ENCODE peak calls at places on chromosomes 4 and X, in ten cellular contexts. One of them, this sample, is unnamed.

GRCh38 chr4:98510757-98511517 is 147.5 kb downstream of the TSPAN5 start:
- DNase-seq in mucosa of descending colon: no peak
- DNase-seq in left ventricle myocardium inferior: no peak
- DNase-seq in B cell: no peak
- DNase-seq in WTC11: no peak
- DNase-seq in colonic mucosa: no peak
- DNase-seq in uterus: no peak
- DNase-seq in tibial nerve: no peak
- DNase-seq in coronary artery: no peak
- DNase-seq in glutamatergic neuron: no peak
- DNase-seq in this sample: peak; percentile 57

GRCh38 chr4:108056418-108056817 is 66.7 kb downstream of the HADH start:
- DNase-seq in WTC11: no peak
- DNase-seq in glutamatergic neuron: no peak
- DNase-seq in mucosa of descending colon: no peak
- DNase-seq in coronary artery: no peak
- DNase-seq in uterus: no peak
- DNase-seq in left ventricle myocardium inferior: no peak
- DNase-seq in B cell: no peak
- DNase-seq in colonic mucosa: no peak
- DNase-seq in tibial nerve: no peak
- DNase-seq in this sample: no peak

GRCh38 chr4:76984127-76984526 is 34.6 kb downstream of the SEPTIN11 start:
- DNase-seq in WTC11: no peak
- DNase-seq in coronary artery: no peak
- DNase-seq in colonic mucosa: no peak
- DNase-seq in mucosa of descending colon: no peak
- DNase-seq in glutamatergic neuron: no peak
- DNase-seq in left ventricle myocardium inferior: no peak
- DNase-seq in uterus: no peak
- DNase-seq in B cell: no peak
- DNase-seq in tibial nerve: no peak
- DNase-seq in this sample: no peak

GRCh38 chr4:73220815-73221214 is 37.8 kb downstream of the ANKRD17 start:
- DNase-seq in uterus: no peak
- DNase-seq in coronary artery: no peak
- DNase-seq in tibial nerve: no peak
- DNase-seq in WTC11: no peak
- DNase-seq in glutamatergic neuron: no peak
- DNase-seq in left ventricle myocardium inferior: no peak
- DNase-seq in B cell: no peak
- DNase-seq in colonic mucosa: no peak
- DNase-seq in mucosa of descending colon: no peak
- DNase-seq in this sample: no peak

GRCh38 chr4:38805530-38806145 is 1.0 kb upstream of the TLR1 start:
- DNase-seq in mucosa of descending colon: no peak
- DNase-seq in WTC11: no peak
- DNase-seq in coronary artery: no peak
- DNase-seq in glutamatergic neuron: no peak
- DNase-seq in uterus: no peak
- DNase-seq in tibial nerve: no peak
- DNase-seq in B cell: peak; percentile 77
- DNase-seq in colonic mucosa: peak; percentile 26
- DNase-seq in left ventricle myocardium inferior: peak; percentile 17
- DNase-seq in this sample: peak; percentile 26

GRCh38 chr4:143391895-143392294 is 55.2 kb downstream of the GAB1 start:
- DNase-seq in mucosa of descending colon: no peak
- DNase-seq in colonic mucosa: no peak
- DNase-seq in WTC11: no peak
- DNase-seq in left ventricle myocardium inferior: no peak
- DNase-seq in coronary artery: no peak
- DNase-seq in tibial nerve: no peak
- DNase-seq in glutamatergic neuron: no peak
- DNase-seq in uterus: no peak
- DNase-seq in B cell: no peak
- DNase-seq in this sample: no peak

GRCh38 chr4:3821580-3822229 is 55.5 kb downstream of the ADRA2C start:
- DNase-seq in mucosa of descending colon: no peak
- DNase-seq in glutamatergic neuron: no peak
- DNase-seq in B cell: no peak
- DNase-seq in colonic mucosa: no peak
- DNase-seq in tibial nerve: no peak
- DNase-seq in left ventricle myocardium inferior: no peak
- DNase-seq in WTC11: no peak
- DNase-seq in coronary artery: no peak
- DNase-seq in uterus: no peak
- DNase-seq in this sample: no peak

GRCh38 chrX:103253608-103254007 is 1.3 kb downstream of the TCEAL8 start:
- DNase-seq in colonic mucosa: no peak
- DNase-seq in WTC11: no peak
- DNase-seq in uterus: no peak
- DNase-seq in B cell: no peak
- DNase-seq in glutamatergic neuron: no peak
- DNase-seq in left ventricle myocardium inferior: no peak
- DNase-seq in tibial nerve: no peak
- DNase-seq in mucosa of descending colon: peak; percentile 27
- DNase-seq in coronary artery: no peak
- DNase-seq in this sample: no peak

GRCh38 chr4:182261651-182262223 is 18.5 kb downstream of the TENM3 start:
- DNase-seq in glutamatergic neuron: no peak
- DNase-seq in coronary artery: no peak
- DNase-seq in mucosa of descending colon: no peak
- DNase-seq in tibial nerve: no peak
- DNase-seq in WTC11: no peak
- DNase-seq in colonic mucosa: no peak
- DNase-seq in B cell: no peak
- DNase-seq in uterus: no peak
- DNase-seq in left ventricle myocardium inferior: no peak
- DNase-seq in this sample: no peak

GRCh38 chrX:75155454-75155829 is 641 bp downstream of the ABCB7 start:
- DNase-seq in B cell: no peak
- DNase-seq in colonic mucosa: no peak
- DNase-seq in tibial nerve: no peak
- DNase-seq in uterus: no peak
- DNase-seq in glutamatergic neuron: no peak
- DNase-seq in mucosa of descending colon: no peak
- DNase-seq in coronary artery: no peak
- DNase-seq in WTC11: no peak
- DNase-seq in left ventricle myocardium inferior: no peak
- DNase-seq in this sample: peak; percentile 4

GRCh38 chrX:141221611-141222010 is 20.7 kb downstream of the SPANXC start:
- DNase-seq in tibial nerve: no peak
- DNase-seq in B cell: no peak
- DNase-seq in mucosa of descending colon: no peak
- DNase-seq in colonic mucosa: no peak
- DNase-seq in uterus: no peak
- DNase-seq in glutamatergic neuron: no peak
- DNase-seq in WTC11: no peak
- DNase-seq in coronary artery: no peak
- DNase-seq in left ventricle myocardium inferior: no peak
- DNase-seq in this sample: no peak

GRCh38 chr4:1793496-1793840 is 375 bp downstream of the FGFR3 start:
- DNase-seq in tibial nerve: no peak
- DNase-seq in coronary artery: no peak
- DNase-seq in B cell: no peak
- DNase-seq in colonic mucosa: peak; percentile 77
- DNase-seq in WTC11: peak; percentile 56
- DNase-seq in left ventricle myocardium inferior: peak; percentile 52
- DNase-seq in mucosa of descending colon: no peak
- DNase-seq in uterus: peak; percentile 23
- DNase-seq in glutamatergic neuron: no peak
- DNase-seq in this sample: peak; percentile 39

GRCh38 chrX:41332005-41332404 is 2.0 kb upstream of the DDX3X start:
- DNase-seq in WTC11: no peak
- DNase-seq in colonic mucosa: no peak
- DNase-seq in B cell: no peak
- DNase-seq in coronary artery: no peak
- DNase-seq in uterus: no peak
- DNase-seq in left ventricle myocardium inferior: no peak
- DNase-seq in glutamatergic neuron: no peak
- DNase-seq in tibial nerve: no peak
- DNase-seq in mucosa of descending colon: no peak
- DNase-seq in this sample: no peak

GRCh38 chr4:53682196-53682595 is 90.9 kb upstream of the LNX1 start:
- DNase-seq in uterus: no peak
- DNase-seq in B cell: no peak
- DNase-seq in glutamatergic neuron: no peak
- DNase-seq in tibial nerve: no peak
- DNase-seq in coronary artery: no peak
- DNase-seq in colonic mucosa: no peak
- DNase-seq in mucosa of descending colon: no peak
- DNase-seq in left ventricle myocardium inferior: no peak
- DNase-seq in WTC11: no peak
- DNase-seq in this sample: no peak

DNA sequence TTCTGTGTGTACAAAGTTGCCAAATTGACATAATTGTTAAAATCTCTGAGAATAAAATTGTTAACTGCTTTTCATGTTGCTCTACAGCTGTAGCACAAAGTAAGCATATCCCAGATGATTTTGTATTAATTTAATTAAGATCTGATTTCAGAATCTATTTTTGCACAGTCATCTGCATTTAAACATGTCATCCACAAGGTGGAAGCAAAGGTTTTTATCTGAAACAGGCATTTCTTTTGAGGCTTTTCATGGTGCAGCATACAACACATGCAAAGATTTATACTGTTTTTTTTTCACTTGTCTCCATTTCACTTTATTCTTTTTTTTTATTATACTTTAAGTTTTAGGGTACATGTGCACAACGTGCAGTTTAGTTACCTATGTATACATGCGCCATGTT is 51.2 kb downstream of the GC start:
- DNase-seq in B cell: no peak
- DNase-seq in tibial nerve: no peak
- DNase-seq in mucosa of descending colon: no peak
- DNase-seq in coronary artery: no peak
- DNase-seq in left ventricle myocardium inferior: no peak
- DNase-seq in colonic mucosa: no peak
- DNase-seq in glutamatergic neuron: no peak
- DNase-seq in WTC11: no peak
- DNase-seq in uterus: no peak
- DNase-seq in this sample: no peak
- TF ChIP-seq CTCF in B cell: no peak
- TF ChIP-seq CTCF in tibial nerve: no peak
- TF ChIP-seq CTCF in mucosa of descending colon: no peak
- TF ChIP-seq CTCF in coronary artery: no peak
- TF ChIP-seq CTCF in left ventricle myocardium inferior: peak; percentile 42
- TF ChIP-seq CTCF in colonic mucosa: peak; percentile 37
- TF ChIP-seq CTCF in glutamatergic neuron: peak; percentile 48
- TF ChIP-seq CTCF in WTC11: peak; percentile 19
- TF ChIP-seq CTCF in uterus: no peak
- TF ChIP-seq CTCF in this sample: no peak

GRCh38 chr4:124514588-124514987 is 197.9 kb downstream of the ANKRD50 start:
- DNase-seq in left ventricle myocardium inferior: no peak
- DNase-seq in uterus: no peak
- DNase-seq in tibial nerve: no peak
- DNase-seq in mucosa of descending colon: no peak
- DNase-seq in colonic mucosa: no peak
- DNase-seq in WTC11: no peak
- DNase-seq in B cell: no peak
- DNase-seq in coronary artery: no peak
- DNase-seq in glutamatergic neuron: no peak
- DNase-seq in this sample: no peak

DNA sequence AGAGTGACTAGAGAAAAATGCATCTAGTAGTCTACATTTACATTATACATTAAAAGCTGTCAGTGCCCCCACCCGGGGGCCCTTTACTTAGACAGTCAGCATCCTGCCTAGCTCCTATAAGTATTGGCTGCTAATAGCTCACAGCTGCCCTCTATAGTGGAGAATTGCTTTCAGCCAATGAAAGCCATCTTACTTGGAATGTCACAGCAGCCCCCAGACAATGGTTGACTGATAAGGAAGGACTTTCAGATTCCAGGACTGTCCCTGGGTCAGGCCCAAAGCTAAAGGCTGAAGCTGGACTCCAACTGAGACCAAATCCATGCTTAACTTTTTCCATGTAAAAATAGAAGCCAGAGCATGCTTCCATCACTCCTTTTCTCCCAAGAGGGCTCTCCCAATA is 196.9 kb downstream of the ANKRD50 start:
- DNase-seq in B cell: no peak
- DNase-seq in tibial nerve: no peak
- DNase-seq in mucosa of descending colon: no peak
- DNase-seq in coronary artery: no peak
- DNase-seq in left ventricle myocardium inferior: no peak
- DNase-seq in glutamatergic neuron: no peak
- DNase-seq in uterus: no peak
- DNase-seq in WTC11: no peak
- DNase-seq in colonic mucosa: no peak
- DNase-seq in this sample: no peak
- TF ChIP-seq CTCF in B cell: no peak
- TF ChIP-seq CTCF in tibial nerve: no peak
- TF ChIP-seq CTCF in mucosa of descending colon: no peak
- TF ChIP-seq CTCF in coronary artery: no peak
- TF ChIP-seq CTCF in left ventricle myocardium inferior: no peak
- TF ChIP-seq CTCF in glutamatergic neuron: no peak
- TF ChIP-seq CTCF in uterus: no peak
- TF ChIP-seq CTCF in WTC11: no peak
- TF ChIP-seq CTCF in colonic mucosa: no peak
- TF ChIP-seq CTCF in this sample: no peak

DNA sequence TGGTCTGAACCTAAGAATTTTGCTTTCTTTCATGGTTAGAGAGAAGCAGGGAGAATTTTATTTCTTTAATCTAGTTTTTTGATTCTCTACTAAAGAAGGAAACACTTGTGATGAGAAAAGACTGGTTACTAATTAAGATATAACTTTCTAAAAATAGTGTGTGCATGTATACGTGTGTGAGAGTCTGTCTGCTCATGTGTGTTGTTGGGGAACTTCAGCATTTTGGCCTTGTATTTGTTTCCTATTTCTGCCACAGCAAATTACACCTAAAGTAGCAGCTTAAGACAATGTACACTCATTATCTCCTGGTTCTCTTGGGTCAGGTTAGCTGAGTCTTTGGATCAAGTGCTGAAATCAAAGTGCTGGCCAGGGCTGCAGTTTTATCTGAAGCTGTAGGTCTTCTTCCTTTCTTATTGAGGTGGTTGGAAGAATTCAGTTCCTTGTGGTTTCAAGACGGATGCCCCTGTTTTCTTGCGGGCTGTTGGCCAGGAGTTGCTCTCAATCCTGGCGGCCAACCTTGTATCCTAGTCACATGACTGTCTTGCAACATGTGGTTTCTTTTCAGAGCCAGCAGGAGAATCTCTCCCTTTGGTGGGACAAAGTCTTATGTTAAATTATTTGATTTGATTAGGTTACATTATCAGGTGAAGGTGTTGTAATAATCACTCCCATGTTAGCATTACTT is 188.4 kb upstream of the CLNK start:
- DNase-seq in colonic mucosa: no peak
- DNase-seq in tibial nerve: no peak
- DNase-seq in uterus: no peak
- DNase-seq in mucosa of descending colon: no peak
- DNase-seq in WTC11: no peak
- DNase-seq in B cell: no peak
- DNase-seq in left ventricle myocardium inferior: no peak
- DNase-seq in glutamatergic neuron: no peak
- DNase-seq in coronary artery: no peak
- DNase-seq in this sample: no peak
- TF ChIP-seq CTCF in colonic mucosa: no peak
- TF ChIP-seq CTCF in tibial nerve: no peak
- TF ChIP-seq CTCF in uterus: no peak
- TF ChIP-seq CTCF in mucosa of descending colon: no peak
- TF ChIP-seq CTCF in WTC11: no peak
- TF ChIP-seq CTCF in B cell: no peak
- TF ChIP-seq CTCF in left ventricle myocardium inferior: no peak
- TF ChIP-seq CTCF in glutamatergic neuron: no peak
- TF ChIP-seq CTCF in coronary artery: no peak
- TF ChIP-seq CTCF in this sample: no peak

GRCh38 chr4:147599206-147599605 is 18.0 kb upstream of the TMEM184C start:
- DNase-seq in glutamatergic neuron: no peak
- DNase-seq in B cell: no peak
- DNase-seq in mucosa of descending colon: no peak
- DNase-seq in tibial nerve: no peak
- DNase-seq in colonic mucosa: no peak
- DNase-seq in coronary artery: no peak
- DNase-seq in left ventricle myocardium inferior: no peak
- DNase-seq in uterus: no peak
- DNase-seq in WTC11: no peak
- DNase-seq in this sample: no peak
- TF ChIP-seq CTCF in glutamatergic neuron: no peak
- TF ChIP-seq CTCF in B cell: no peak
- TF ChIP-seq CTCF in mucosa of descending colon: no peak
- TF ChIP-seq CTCF in tibial nerve: no peak
- TF ChIP-seq CTCF in colonic mucosa: no peak
- TF ChIP-seq CTCF in coronary artery: no peak
- TF ChIP-seq CTCF in left ventricle myocardium inferior: no peak
- TF ChIP-seq CTCF in uterus: no peak
- TF ChIP-seq CTCF in WTC11: no peak
- TF ChIP-seq CTCF in this sample: no peak